ENCODE peak calls at places on chromosomes 16 and 17, in five cellular contexts. D is SHP77, J is nephron progenitor cell, B is RPMI7951, P is aorta. R is an unnamed sample.

GRCh38 chr17:80724723-80725388 is 180.2 kb downstream of the RPTOR start:
- DNase-seq in P (no peak), D (no peak), J (no peak), B (peak), R (peak)

GRCh38 chr16:11414815-11415775 is 69.8 kb downstream of the RMI2 start:
- DNase-seq in B (no peak), J (no peak), D (no peak), P (no peak), R (no peak)

GRCh38 chr16:49019826-49020401 is 261.7 kb downstream of the CBLN1 start:
- DNase-seq in D (peak), B (peak), J (no peak), P (no peak), R (no peak)

GRCh38 chr16:23060458-23061320 is 88.6 kb downstream of the USP31 start:
- DNase-seq in D (peak), B (peak), P (peak), J (peak), R (peak)

GRCh38 chr16:29927523-29927905 is 1.5 kb upstream of the KCTD13 start:
- DNase-seq in P (no peak), D (no peak), B (no peak), J (no peak), R (no peak)

GRCh38 chr17:60901222-60901621 is 223.6 kb downstream of the BCAS3 start:
- DNase-seq in B (no peak), P (no peak), D (no peak), J (no peak), R (peak)

GRCh38 chr16:21185659-21186325 is 25.6 kb downstream of the ZP2 start:
- DNase-seq in B (no peak), P (no peak), J (no peak), D (no peak), R (no peak)

GRCh38 chr16:54546481-54546880 is 259.9 kb upstream of the IRX3 start:
- DNase-seq in J (no peak), D (no peak), B (no peak), P (no peak), R (peak)

GRCh38 chr17:10756146-10756545 is 26.3 kb upstream of the TMEM220 start:
- DNase-seq in P (no peak), J (no peak), D (no peak), B (no peak), R (no peak)

GRCh38 chr17:57782051-57782490 is 37.0 kb upstream of the CCDC182 start:
- DNase-seq in P (no peak), D (no peak), B (no peak), J (no peak), R (no peak)

GRCh38 chr16:55294947-55295346 is 29.1 kb upstream of the IRX6 start:
- DNase-seq in P (no peak), J (no peak), D (no peak), B (peak), R (peak)

GRCh38 chr17:4444782-4445473 is 11.2 kb downstream of the SPNS3 start:
- DNase-seq in B (peak), J (no peak), P (peak), D (no peak), R (no peak)

GRCh38 chr17:75349589-75349988 is 55.9 kb downstream of the GRB2 start:
- DNase-seq in P (no peak), J (no peak), D (no peak), B (no peak), R (no peak)

GRCh38 chr16:24217456-24217855 is 38.7 kb upstream of the CACNG3 start:
- DNase-seq in B (no peak), J (no peak), D (no peak), P (no peak), R (no peak)

GRCh38 chr16:27691717-27692116 is 141.8 kb downstream of the KATNIP start:
- DNase-seq in P (no peak), D (no peak), J (no peak), B (no peak), R (no peak)

GRCh38 chr17:48842746-48843145 is 11.9 kb downstream of the CALCOCO2 start:
- DNase-seq in B (no peak), P (no peak), J (no peak), D (no peak), R (no peak)

GRCh38 chr16:4892356-4893102 is 44.4 kb downstream of the PPL start:
- DNase-seq in B (no peak), D (no peak), P (no peak), J (no peak), R (peak)

GRCh38 chr17:39365252-39365651 is 36.2 kb downstream of the FBXL20 start:
- DNase-seq in J (no peak), B (no peak), P (no peak), D (no peak), R (peak)

GRCh38 chr16:82699711-82700495 is 73.1 kb downstream of the CDH13 start:
- DNase-seq in B (peak), P (peak), D (no peak), J (no peak), R (peak)

GRCh38 chr16:67844441-67844840 is 2.3 kb upstream of the NUTF2 start:
- DNase-seq in J (no peak), B (no peak), P (no peak), D (peak), R (peak)

GRCh38 chr16:11114366-11115164 is 141.4 kb downstream of the SOCS1 start:
- DNase-seq in D (no peak), B (no peak), P (no peak), J (no peak), R (no peak)

GRCh38 chr17:1627987-1628855 is at the start of gene SLC43A2:
- DNase-seq in P (peak), J (peak), B (peak), D (peak), R (peak)

GRCh38 chr16:31480851-31481250 is 2.1 kb upstream of the SLC5A2 start:
- DNase-seq in D (peak), J (no peak), B (no peak), P (peak), R (no peak)

GRCh38 chr17:82003411-82004381 is 19.0 kb downstream of the CENPX start:
- DNase-seq in D (no peak), J (peak), B (peak), P (peak), R (peak)

GRCh38 chr17:70059649-70060048 is 15.4 kb upstream of the KCNJ16 start:
- DNase-seq in P (no peak), D (no peak), B (no peak), J (no peak), R (no peak)

GRCh38 chr17:17570207-17570797 is 21.2 kb downstream of the PEMT start:
- DNase-seq in B (peak), D (peak), J (peak), P (no peak), R (peak)

GRCh38 chr17:49952209-49952911 is 16.6 kb upstream of the DLX4 start:
- DNase-seq in P (peak), D (peak), B (peak), J (peak), R (peak)

GRCh38 chr16:1651509-1652342 is 26.4 kb upstream of the JPT2 start:
- DNase-seq in B (no peak), D (no peak), J (no peak), P (no peak), R (no peak)

GRCh38 chr16:48378836-48379235 is 6.4 kb downstream of the SIAH1 start:
- DNase-seq in P (no peak), J (no peak), B (no peak), D (no peak), R (no peak)

GRCh38 chr16:46857261-46857962 is 26.4 kb upstream of the C16orf87 start:
- DNase-seq in B (peak), P (no peak), J (peak), D (peak), R (peak)

GRCh38 chr17:46876926-46877325 is 25.5 kb downstream of the WNT9B start:
- DNase-seq in P (no peak), D (no peak), B (no peak), J (no peak), R (no peak)

GRCh38 chr17:31373150-31374082 is 18.1 kb upstream of the RAB11FIP4 start:
- DNase-seq in J (no peak), B (peak), D (no peak), P (no peak), R (peak)

GRCh38 chr16:76956801-76957200 is 234.2 kb upstream of the MON1B start:
- DNase-seq in B (peak), D (no peak), J (no peak), P (no peak), R (no peak)

GRCh38 chr16:8880839-8881510 is 1.2 kb upstream of the LITAFD start:
- DNase-seq in J (no peak), B (no peak), D (no peak), P (peak), R (no peak)

GRCh38 chr16:8572919-8573724 is 17.2 kb downstream of the TMEM114 start:
- DNase-seq in J (peak), P (no peak), D (peak), B (peak), R (peak)

GRCh38 chr16:58249388-58249779 is 45.4 kb downstream of the PRSS54 start:
- DNase-seq in D (no peak), P (no peak), J (no peak), B (no peak), R (no peak)

GRCh38 chr17:33992113-33992512 is 263.0 kb upstream of the CCL2 start:
- DNase-seq in D (no peak), P (no peak), B (no peak), J (no peak), R (no peak)

GRCh38 chr17:77400445-77400870 is 259.7 kb downstream of the SEC14L1 start:
- DNase-seq in D (no peak), B (no peak), P (no peak), J (peak), R (no peak)